ENCODE peak calls at places on chromosomes 7 and 10, in five cellular contexts. B, Q, V, X and J are unnamed samples.
A peak's percentile ranks its signal among the peaks of the same experiment; 100 is the strongest.

GRCh38 chr10:63711361-63711760 is 190.2 kb downstream of the REEP3 start:
- DNase-seq in V (no peak), B (peak; percentile 88), Q (no peak), X (peak; percentile 54), J (no peak)

GRCh38 chr10:93023013-93023650 is 37.5 kb upstream of the CYP26C1 start:
- DNase-seq in V (no peak), X (no peak), Q (no peak), B (no peak), J (no peak)

GRCh38 chr10:18608581-18608980 is 42.8 kb downstream of the NSUN6 start:
- DNase-seq in B (no peak), Q (no peak), X (no peak), V (no peak), J (no peak)

GRCh38 chr7:73387221-73387828 is 46.3 kb upstream of the FZD9 start:
- DNase-seq in X (no peak), Q (no peak), B (no peak), V (no peak), J (no peak)

GRCh38 chr10:47233631-47234030 is 66.4 kb upstream of the GDF10 start:
- DNase-seq in B (peak; percentile 17), Q (no peak), X (no peak), V (no peak), J (no peak)

GRCh38 chr10:123904834-123905409 is 13.3 kb upstream of the CPXM2 start:
- DNase-seq in V (no peak), Q (no peak), X (no peak), B (no peak), J (no peak)

GRCh38 chr7:28792858-28793257 is 165.3 kb downstream of the TRIL start:
- DNase-seq in V (no peak), X (no peak), B (no peak), Q (no peak), J (no peak)

GRCh38 chr10:113953505-113954272 is 90.0 kb upstream of the ADRB1 start:
- DNase-seq in X (no peak), B (no peak), V (no peak), Q (no peak), J (no peak)

GRCh38 chr10:25125151-25125550 is 49.6 kb upstream of the GPR158 start:
- DNase-seq in V (no peak), Q (no peak), B (peak; percentile 62), X (no peak), J (no peak)

GRCh38 chr10:100186813-100187212 is 984 bp upstream of the ERLIN1 start:
- DNase-seq in X (no peak), V (no peak), Q (no peak), B (peak; percentile 40), J (no peak)

GRCh38 chr10:89348458-89348857 is 20.7 kb downstream of the IFIT3 start:
- DNase-seq in B (no peak), V (no peak), X (no peak), Q (no peak), J (no peak)

GRCh38 chr10:63738410-63738809 is 217.2 kb downstream of the REEP3 start:
- DNase-seq in Q (no peak), X (no peak), B (peak; percentile 74), V (no peak), J (no peak)

GRCh38 chr10:50291261-50291850 is 40.0 kb upstream of the ASAH2 start:
- DNase-seq in V (no peak), X (no peak), Q (no peak), B (no peak), J (no peak)

GRCh38 chr10:117164878-117165556 is 26.9 kb upstream of the VAX1 start:
- DNase-seq in V (no peak), B (peak; percentile 57), X (no peak), Q (no peak), J (no peak)

GRCh38 chr7:159139639-159140038 is 5.0 kb downstream of the VIPR2 start:
- DNase-seq in Q (no peak), X (no peak), V (no peak), B (no peak), J (no peak)

GRCh38 chr7:7221602-7222038 is 39.3 kb downstream of the C1GALT1 start:
- DNase-seq in B (no peak), V (peak; percentile 65), Q (no peak), X (no peak), J (no peak)

GRCh38 chr7:107446988-107447387 is 22.9 kb upstream of the GPR22 start:
- DNase-seq in X (no peak), B (no peak), Q (no peak), V (no peak), J (no peak)

GRCh38 chr7:50733552-50733951 is 49.1 kb downstream of the GRB10 start:
- DNase-seq in Q (no peak), V (no peak), B (no peak), X (no peak), J (no peak)

GRCh38 chr10:46534828-46535524 is 21.5 kb downstream of the GPRIN2 start:
- DNase-seq in Q (no peak), X (no peak), V (peak; percentile 58), B (no peak), J (no peak)

GRCh38 chr7:17844022-17844421 is 96.3 kb downstream of the SNX13 start:
- DNase-seq in V (no peak), X (no peak), Q (no peak), B (no peak), J (no peak)

GRCh38 chr10:58326967-58327381 is 7.8 kb upstream of the UBE2D1 start:
- DNase-seq in B (peak; percentile 72), X (peak; percentile 34), V (no peak), Q (no peak), J (no peak)

GRCh38 chr10:112794201-112794600 is 155.8 kb upstream of the TCF7L2 start:
- DNase-seq in Q (no peak), B (no peak), X (no peak), V (no peak), J (no peak)

GRCh38 chr10:3972460-3973366 is 187.7 kb upstream of the KLF6 start:
- DNase-seq in B (no peak), X (no peak), Q (peak; percentile 44), V (no peak), J (peak; percentile 44)

GRCh38 chr10:98309366-98310355 is 41.7 kb upstream of the LOXL4 start:
- DNase-seq in V (no peak), B (peak; percentile 95), Q (no peak), X (peak; percentile 70), J (no peak)

GRCh38 chr7:112407261-112407660 is 43.0 kb upstream of the IFRD1 start:
- DNase-seq in B (no peak), Q (no peak), V (no peak), X (no peak), J (no peak)

GRCh38 chr7:828793-829561 is 3.3 kb upstream of the SUN1 start:
- DNase-seq in Q (no peak), V (no peak), X (no peak), B (no peak), J (no peak)
- H3K4me1 ChIP-seq in Q (peaks cover 27% of the 10 kb centered on the region), V (peaks cover 43% of the 10 kb centered on the region), X (peaks cover 94% of the 10 kb centered on the region), B (no peaks in the 10 kb centered on the region), J (peaks cover 30% of the 10 kb centered on the region)

DNA sequence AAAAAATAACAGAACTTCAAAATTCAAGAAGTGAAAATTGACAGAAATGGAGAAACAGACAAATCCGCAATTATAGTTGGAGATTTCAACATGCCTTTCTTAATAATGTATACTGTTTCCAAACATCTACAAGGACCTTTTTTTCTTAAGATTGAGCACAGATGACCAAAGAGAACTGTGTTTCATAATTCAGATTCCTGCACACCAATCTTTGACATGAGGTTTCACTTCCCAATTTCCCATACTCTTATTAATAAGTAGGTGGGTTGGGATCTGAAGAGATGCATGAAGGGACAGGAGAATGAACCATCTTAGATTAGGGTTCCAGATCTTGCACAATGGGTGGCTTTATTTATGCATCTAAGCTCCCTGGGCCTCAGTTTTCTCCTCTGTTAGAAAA is 24.9 kb upstream of the GIMAP7 start:
- DNase-seq in X (no peak), Q (no peak), V (no peak), B (no peak), J (no peak)
- H3K4me1 ChIP-seq in X (no peaks in the 10 kb centered on the region), Q (peaks cover 27% of the 10 kb centered on the region), V (no peaks in the 10 kb centered on the region), B (no peaks in the 10 kb centered on the region), J (peaks cover 12% of the 10 kb centered on the region)

GRCh38 chr10:44965651-44966097 is 6.1 kb downstream of the RASSF4 start:
- DNase-seq in V (no peak), Q (no peak), B (peak; percentile 35), X (peak; percentile 44), J (no peak)

GRCh38 chr10:44965104-44965503 is 5.5 kb downstream of the RASSF4 start:
- DNase-seq in B (peak; percentile 16), Q (no peak), X (peak; percentile 1), V (no peak), J (no peak)

GRCh38 chr10:44961931-44962750 is 2.5 kb downstream of the RASSF4 start:
- DNase-seq in V (no peak), Q (no peak), B (peak; percentile 33), X (peak; percentile 7), J (no peak)

GRCh38 chr10:44962870-44963738 is 3.5 kb downstream of the RASSF4 start:
- DNase-seq in Q (no peak), V (no peak), X (peak; percentile 22), B (peak; percentile 76), J (no peak)

GRCh38 chr10:44963772-44964633 is 4.4 kb downstream of the RASSF4 start:
- DNase-seq in Q (no peak), V (no peak), X (peak; percentile 65), B (no peak), J (no peak)
- H3K4me1 ChIP-seq in Q (peaks cover 28% of the 10 kb centered on the region), V (no peaks in the 10 kb centered on the region), X (peaks cover 91% of the 10 kb centered on the region), B (peaks cover 14% of the 10 kb centered on the region), J (peaks cover 31% of the 10 kb centered on the region)

DNA sequence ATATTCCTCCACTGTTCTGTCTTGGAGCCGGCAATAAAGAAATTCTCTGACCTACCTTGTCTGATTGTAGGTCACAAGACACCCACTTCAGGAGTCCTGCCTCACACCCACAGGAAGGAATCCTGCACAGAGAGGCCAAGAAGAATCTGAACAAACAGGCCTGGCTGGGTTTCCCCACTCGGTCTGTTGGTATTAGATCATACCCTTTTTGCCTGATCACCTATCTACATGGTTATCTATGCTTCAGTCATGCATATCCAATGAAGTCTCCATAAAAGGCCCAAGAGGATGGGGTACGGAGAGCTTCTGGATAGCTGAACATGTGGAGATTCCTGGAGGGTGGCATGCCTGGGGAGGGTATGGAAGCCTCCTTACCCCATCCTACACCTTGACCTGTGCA is 12.3 kb downstream of the OGDH start:
- DNase-seq in B (no peak), V (no peak), Q (no peak), X (no peak), J (no peak)
- H3K4me1 ChIP-seq in B (no peaks in the 10 kb centered on the region), V (peaks cover 38% of the 10 kb centered on the region), Q (peaks cover 33% of the 10 kb centered on the region), X (peaks cover 76% of the 10 kb centered on the region), J (peaks cover 33% of the 10 kb centered on the region)

GRCh38 chr7:137667633-137668387 is 179.0 kb downstream of the DGKI start:
- DNase-seq in V (no peak), X (no peak), B (no peak), Q (no peak), J (no peak)

GRCh38 chr7:137671920-137672319 is 174.9 kb downstream of the DGKI start:
- DNase-seq in V (no peak), X (no peak), B (no peak), Q (no peak), J (no peak)

GRCh38 chr7:137668404-137668803 is 178.4 kb downstream of the DGKI start:
- DNase-seq in X (no peak), Q (no peak), B (no peak), V (no peak), J (no peak)

GRCh38 chr7:137670521-137671064 is 176.2 kb downstream of the DGKI start:
- DNase-seq in B (no peak), V (peak; percentile 51), Q (no peak), X (no peak), J (no peak)

GRCh38 chr7:137669706-137670105 is 177.1 kb downstream of the DGKI start:
- DNase-seq in B (no peak), V (no peak), X (no peak), Q (no peak), J (no peak)
- H3K4me1 ChIP-seq in B (no peaks in the 10 kb centered on the region), V (peaks cover 25% of the 10 kb centered on the region), X (no peaks in the 10 kb centered on the region), Q (no peaks in the 10 kb centered on the region), J (no peaks in the 10 kb centered on the region)